ENCODE peak calls at places on chromosomes 11 and 22, in ten cellular contexts. D is lower lobe of right lung, Q is GM23338, A is hepatocyte, S is neural progenitor cell, X is neuronal stem cell, E is spleen, F is HCT116, I is A673, R is kidney. T is an unnamed sample. For H3K4me1, the result is how much of the 10 kb centered on the place peaks cover.

GRCh38 chr22:38843716-38844660 is at the start of gene NPTXR:
- DNase-seq in D (peak), Q (peak), A (peak), S (peak), X (peak), E (no peak), F (no peak), I (peak), R (no peak), T (peak)

GRCh38 chr11:64298966-64299846 is 952 bp upstream of the CATSPERZ start:
- DNase-seq in D (peak), Q (peak), A (peak), S (peak), X (no peak), E (peak), F (no peak), I (no peak), R (peak), T (peak)

GRCh38 chr11:115921540-115921939 is 417.3 kb upstream of the CADM1 start:
- DNase-seq in D (no peak), Q (no peak), A (no peak), S (no peak), X (no peak), E (no peak), F (no peak), I (no peak), R (no peak), T (no peak)

GRCh38 chr11:84906995-84907394 is 720.1 kb downstream of the DLG2 start:
- DNase-seq in D (no peak), Q (no peak), A (no peak), S (no peak), X (no peak), E (no peak), F (no peak), I (no peak), R (no peak), T (peak)

GRCh38 chr22:20232781-20233180 is 35.3 kb downstream of the RTN4R start:
- DNase-seq in D (no peak), Q (no peak), A (no peak), S (no peak), X (no peak), E (no peak), F (no peak), I (no peak), R (no peak), T (no peak)

GRCh38 chr11:130916238-130916855 is at the start of gene SNX19:
- DNase-seq in D (peak), Q (peak), A (peak), S (peak), X (peak), E (peak), F (peak), I (peak), R (peak), T (peak)

GRCh38 chr22:45645526-45646414 is 25.9 kb upstream of the ATXN10 start:
- DNase-seq in D (peak), Q (peak), A (peak), S (peak), X (peak), E (peak), F (peak), I (peak), R (peak), T (peak)

GRCh38 chr11:76808158-76808557 is 25.0 kb downstream of the TSKU start:
- DNase-seq in D (no peak), Q (no peak), A (no peak), S (peak), X (no peak), E (peak), F (no peak), I (no peak), R (no peak), T (no peak)

GRCh38 chr11:114256176-114256897 is 39.9 kb upstream of the NNMT start:
- DNase-seq in D (no peak), Q (no peak), A (no peak), S (peak), X (peak), E (no peak), F (no peak), I (no peak), R (no peak), T (no peak)

GRCh38 chr11:91239359-91239758 is 985.3 kb upstream of the FAT3 start:
- DNase-seq in D (no peak), Q (peak), A (no peak), S (no peak), X (no peak), E (no peak), F (no peak), I (no peak), R (no peak), T (no peak)

GRCh38 chr11:34784318-34784841 is 131.8 kb downstream of the APIP start:
- DNase-seq in D (no peak), Q (no peak), A (no peak), S (no peak), X (no peak), E (no peak), F (no peak), I (no peak), R (no peak), T (no peak)

DNA sequence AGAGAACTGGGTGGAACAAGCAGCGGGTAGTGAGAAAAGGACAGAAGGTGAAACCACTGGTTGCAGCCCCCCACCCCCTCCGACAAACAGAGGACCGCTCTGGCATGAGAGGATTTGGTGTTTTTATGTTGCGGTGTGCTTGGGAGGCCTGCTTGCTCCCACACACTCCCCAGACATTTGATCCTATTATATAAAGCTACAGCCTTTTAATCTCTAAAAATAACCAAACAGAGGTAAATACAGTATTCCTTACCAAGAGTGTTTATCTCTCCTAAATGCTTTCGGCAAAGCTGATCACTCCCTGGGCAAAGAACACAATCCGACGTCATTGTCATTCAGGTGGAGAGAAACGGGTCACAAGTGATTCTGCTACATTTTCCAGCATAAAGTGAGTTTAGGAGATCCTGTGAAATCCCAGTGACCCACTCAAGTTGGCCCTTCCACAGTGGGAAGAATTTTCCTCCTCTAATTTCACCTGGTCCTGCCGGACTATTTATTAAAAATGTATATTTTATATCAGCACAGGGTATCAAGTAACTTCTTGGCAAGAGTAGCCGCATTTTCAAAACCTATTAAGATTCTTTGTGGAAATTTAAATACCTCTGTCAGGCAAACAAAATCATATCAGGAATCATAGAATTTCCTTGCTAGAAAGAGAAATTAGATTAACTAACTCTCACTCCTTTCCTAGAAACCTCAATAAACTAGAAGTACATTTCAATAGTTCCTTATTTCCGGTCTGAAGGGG is 9.9 kb downstream of the MN1 start:
- DNase-seq in D (no peak), Q (no peak), A (no peak), S (no peak), X (no peak), E (no peak), F (no peak), I (no peak), R (no peak), T (peak)
- H3K4me1 ChIP-seq in D (under half), Q (half or more), A (under half), S (half or more), X (half or more), E (under half), F (under half), I (under half), R (under half), T (under half)

GRCh38 chr11:692824-693414 is 2.1 kb downstream of the DEAF1 start:
- DNase-seq in D (no peak), Q (no peak), A (no peak), S (no peak), X (no peak), E (peak), F (no peak), I (no peak), R (no peak), T (no peak)
- H3K4me1 ChIP-seq in D (under half), Q (under half), A (under half), S (under half), X (under half), E (half or more), F (under half), I (under half), R (under half), T (under half)

GRCh38 chr22:43397766-43398165 is 14.0 kb upstream of the MPPED1 start:
- DNase-seq in D (no peak), Q (no peak), A (no peak), S (no peak), X (no peak), E (peak), F (no peak), I (no peak), R (peak), T (no peak)
- H3K4me1 ChIP-seq in D (under half), Q (under half), A (under half), S (under half), X (under half), E (under half), F (under half), I (under half), R (under half), T (under half)

GRCh38 chr11:75347781-75348613 is 3.5 kb downstream of the ARRB1 start:
- DNase-seq in D (no peak), Q (no peak), A (peak), S (no peak), X (no peak), E (no peak), F (no peak), I (peak), R (peak), T (peak)
- H3K4me1 ChIP-seq in D (half or more), Q (under half), A (half or more), S (under half), X (under half), E (half or more), F (under half), I (half or more), R (half or more), T (half or more)

DNA sequence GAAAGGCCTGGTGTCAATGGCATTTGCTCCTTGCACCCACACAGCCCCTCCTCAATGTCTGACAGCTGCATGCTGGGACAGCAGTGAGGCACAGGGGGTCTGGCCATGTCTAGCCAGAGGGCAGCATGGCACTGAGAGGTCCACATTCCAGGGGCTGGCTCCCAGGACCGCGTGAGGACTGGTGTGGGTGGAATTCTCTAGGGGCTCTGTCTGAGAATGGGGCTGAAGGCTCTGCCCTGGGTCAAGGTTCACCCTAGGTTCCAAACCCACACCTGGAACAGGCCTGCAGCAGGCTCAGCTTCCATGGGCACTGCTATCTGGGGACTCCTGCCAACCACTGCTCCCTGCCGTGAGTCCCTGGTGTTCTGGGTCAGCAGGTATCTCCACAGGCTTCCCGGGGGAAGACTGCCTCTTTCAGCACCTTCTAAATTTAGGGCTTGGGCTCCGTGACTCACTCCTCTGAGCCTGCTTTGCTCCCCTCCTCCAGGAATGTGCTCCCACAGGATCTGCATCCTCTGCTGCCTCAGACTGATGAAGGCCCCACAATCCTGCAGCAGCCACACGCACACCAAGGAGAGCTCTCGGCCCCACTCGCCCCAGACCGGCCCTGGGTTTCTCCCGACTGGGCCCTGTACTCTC is 4.2 kb downstream of the STARD10 start:
- DNase-seq in D (no peak), Q (no peak), A (no peak), S (peak), X (no peak), E (no peak), F (no peak), I (no peak), R (no peak), T (peak)
- H3K4me1 ChIP-seq in D (half or more), Q (under half), A (under half), S (under half), X (under half), E (half or more), F (under half), I (under half), R (under half), T (under half)

T was measured in adipocyte.